ENCODE peak calls at places on chromosomes 5 and 9, in six cellular contexts. R, B, C, M, O and K are unnamed samples.

GRCh38 chr9:133603165-133603927 is 5.8 kb downstream of the FAM163B start:
- DNase-seq in R (no peak), B (no peak), C (peak; percentile 51), M (no peak), O (no peak), K (no peak)

GRCh38 chr5:151319334-151319733 is 15.8 kb upstream of the SLC36A3 start:
- DNase-seq in R (peak; percentile 29), B (no peak), C (no peak), M (no peak), O (peak; percentile 42), K (no peak)

GRCh38 chr9:967436-967835 is 9.0 kb upstream of the DMRT3 start:
- DNase-seq in R (no peak), B (no peak), C (peak; percentile 25), M (no peak), O (no peak), K (no peak)

GRCh38 chr9:89917861-89918260 is 313.0 kb downstream of the GADD45G start:
- DNase-seq in R (no peak), B (no peak), C (no peak), M (no peak), O (no peak), K (no peak)

GRCh38 chr5:154714271-154714986 is 40.7 kb upstream of the LARP1 start:
- DNase-seq in R (peak; percentile 41), B (no peak), C (peak; percentile 78), M (no peak), O (no peak), K (peak; percentile 46)

GRCh38 chr5:109225695-109226094 is 184.1 kb downstream of the PJA2 start:
- DNase-seq in R (no peak), B (no peak), C (no peak), M (no peak), O (no peak), K (no peak)

GRCh38 chr5:13478831-13479465 is 465.5 kb downstream of the DNAH5 start:
- DNase-seq in R (peak; percentile 15), B (no peak), C (no peak), M (no peak), O (peak; percentile 69), K (peak; percentile 50)

GRCh38 chr9:75389096-75389495 is 300.8 kb downstream of the OSTF1 start:
- DNase-seq in R (no peak), B (no peak), C (no peak), M (no peak), O (no peak), K (no peak)

GRCh38 chr5:120375248-120375647 is 88.9 kb upstream of the PRR16 start:
- DNase-seq in R (no peak), B (no peak), C (no peak), M (no peak), O (no peak), K (no peak)

GRCh38 chr5:61631438-61631941 is 299.4 kb downstream of the ZSWIM6 start:
- DNase-seq in R (no peak), B (no peak), C (peak; percentile 26), M (no peak), O (peak; percentile 93), K (no peak)